ENCODE peak calls at places on chromosomes 3 and 15, in ten cellular contexts. U, X, P, D, G, W, Q, A, R and V are unnamed samples.

GRCh38 chr3:139434764-139435291 is 41.5 kb downstream of the RBP2 start:
- DNase-seq in G (peak), Q (no peak), P (no peak), D (no peak), W (no peak), U (no peak), R (no peak), X (peak), A (no peak), V (no peak)

GRCh38 chr3:171803044-171803443 is 7.2 kb downstream of the PLD1 start:
- DNase-seq in P (no peak), D (no peak), A (no peak), U (no peak), W (no peak), Q (no peak), G (no peak), X (no peak), R (no peak), V (no peak)

GRCh38 chr3:157905885-157906284 is 200.3 kb downstream of the SHOX2 start:
- DNase-seq in G (no peak), D (no peak), U (no peak), A (no peak), P (no peak), W (no peak), R (no peak), Q (no peak), X (no peak), V (no peak)

GRCh38 chr3:46369675-46370132 is 1.0 kb upstream of the CCR5 start:
- DNase-seq in G (no peak), Q (no peak), R (no peak), U (no peak), A (no peak), P (no peak), W (no peak), X (no peak), D (no peak), V (no peak)

GRCh38 chr3:48661501-48662139 is 1.1 kb downstream of the CELSR3 start:
- DNase-seq in W (peak), U (peak), P (peak), X (no peak), A (peak), D (no peak), R (no peak), Q (peak), G (no peak), V (no peak)

GRCh38 chr3:148790841-148791240 is 36.8 kb upstream of the CPB1 start:
- DNase-seq in X (no peak), U (no peak), G (no peak), R (no peak), Q (peak), W (no peak), P (no peak), A (peak), D (no peak), V (no peak)

GRCh38 chr15:25094066-25094465 is 139.3 kb downstream of the SNRPN start:
- DNase-seq in R (no peak), G (no peak), U (no peak), A (no peak), Q (no peak), W (no peak), X (no peak), D (no peak), P (no peak), V (no peak)

GRCh38 chr15:25170113-25170731 is 215.4 kb downstream of the SNRPN start:
- DNase-seq in D (no peak), W (no peak), U (no peak), A (no peak), Q (no peak), P (no peak), R (no peak), G (no peak), X (no peak), V (no peak)

GRCh38 chr3:46110701-46111493 is 83.6 kb upstream of the XCR1 start:
- DNase-seq in Q (no peak), W (no peak), X (peak), R (no peak), P (no peak), U (no peak), D (no peak), G (peak), A (no peak), V (no peak)